ENCODE peak calls at places on chromosomes 1 and 21, in ten cellular contexts. N is suprapubic skin, I is upper lobe of left lung, G is GM12891, M is sigmoid colon, X is stomach, A is HCT116, O is H1, Y is transverse colon, T is GM23338. J is an unnamed sample.

GRCh38 chr1:156704166-156704711 is 1.1 kb downstream of the CRABP2 start:
- DNase-seq in A (no peak), N (no peak), G (no peak), X (no peak), Y (no peak), M (no peak), O (no peak), T (no peak), I (no peak), J (no peak)

GRCh38 chr1:33070628-33071027 is 10.3 kb upstream of the AZIN2 start:
- DNase-seq in A (no peak), X (no peak), Y (no peak), I (no peak), N (no peak), T (no peak), O (no peak), G (no peak), M (no peak), J (no peak)

GRCh38 chr1:116571215-116571919 is 541 bp upstream of the CD58 start:
- DNase-seq in Y (no peak), N (no peak), M (no peak), O (no peak), T (peak; percentile 39), I (no peak), A (no peak), G (no peak), X (no peak), J (peak; percentile 74)

GRCh38 chr1:201999625-202000238 is 10.7 kb upstream of the ELF3 start:
- DNase-seq in X (peak; percentile 55), T (peak; percentile 90), N (no peak), A (no peak), M (no peak), I (no peak), O (no peak), G (peak; percentile 52), Y (peak; percentile 49), J (no peak)

GRCh38 chr1:202143768-202144509 is 598 bp downstream of the ARL8A start:
- DNase-seq in T (peak; percentile 73), M (peak; percentile 76), G (no peak), Y (peak; percentile 36), N (no peak), A (no peak), O (no peak), I (peak; percentile 91), X (no peak), J (no peak)

GRCh38 chr1:43221256-43221778 is 48.5 kb upstream of the TMEM125 start:
- DNase-seq in G (no peak), X (no peak), O (no peak), A (no peak), T (no peak), I (no peak), M (no peak), Y (no peak), N (no peak), J (no peak)

GRCh38 chr1:15702722-15703550 is 18.8 kb downstream of the PLEKHM2 start:
- DNase-seq in X (peak; percentile 59), T (peak; percentile 58), Y (peak; percentile 41), O (no peak), G (no peak), M (no peak), N (no peak), A (no peak), I (peak; percentile 73), J (no peak)

GRCh38 chr1:59409525-59409924 is 112.6 kb downstream of the FGGY start:
- DNase-seq in T (no peak), Y (no peak), M (no peak), A (no peak), N (no peak), G (no peak), X (no peak), I (no peak), O (no peak), J (no peak)

GRCh38 chr1:109926662-109927300 is 16.1 kb downstream of the CSF1 start:
- DNase-seq in Y (no peak), T (no peak), X (peak; percentile 25), O (no peak), G (no peak), A (no peak), M (no peak), N (no peak), I (no peak), J (no peak)

GRCh38 chr21:39670741-39671140 is 58.0 kb downstream of the B3GALT5 start:
- DNase-seq in X (no peak), I (no peak), T (no peak), Y (no peak), G (no peak), M (no peak), N (no peak), O (no peak), A (no peak), J (no peak)

GRCh38 chr1:200673952-200674823 is 4.5 kb upstream of the DDX59 start:
- DNase-seq in A (no peak), N (no peak), T (no peak), O (no peak), G (no peak), I (no peak), X (no peak), M (no peak), Y (no peak), J (no peak)

GRCh38 chr21:25127811-25128210 is 479.5 kb downstream of the MRPL39 start:
- DNase-seq in O (no peak), N (no peak), M (no peak), I (no peak), Y (no peak), T (no peak), X (no peak), G (no peak), A (no peak), J (no peak)
- TF ChIP-seq POLR2AphosphoS5 in O (no peak), N (no peak), M (no peak), I (no peak), Y (no peak), T (no peak), X (no peak), G (no peak), A (no peak), J (no peak)

GRCh38 chr1:99385852-99386251 is 121.6 kb downstream of the PLPPR4 start:
- DNase-seq in N (no peak), T (no peak), M (no peak), I (no peak), X (no peak), Y (no peak), A (no peak), G (no peak), O (no peak), J (no peak)
- TF ChIP-seq POLR2AphosphoS5 in N (no peak), T (no peak), M (no peak), I (no peak), X (no peak), Y (no peak), A (no peak), G (no peak), O (no peak), J (no peak)

GRCh38 chr1:20348326-20348910 is 57.7 kb downstream of the VWA5B1 start:
- DNase-seq in G (no peak), A (no peak), M (no peak), O (no peak), X (no peak), I (no peak), Y (no peak), N (no peak), T (no peak), J (no peak)

GRCh38 chr1:20349971-20350370 is 59.3 kb downstream of the VWA5B1 start:
- DNase-seq in G (no peak), O (no peak), M (no peak), X (no peak), A (no peak), N (no peak), T (no peak), I (no peak), Y (no peak), J (no peak)

GRCh38 chr1:20346433-20346832 is 55.8 kb downstream of the VWA5B1 start:
- DNase-seq in I (no peak), M (no peak), G (no peak), X (no peak), T (no peak), N (no peak), Y (no peak), O (no peak), A (no peak), J (no peak)

GRCh38 chr1:20349561-20349960 is 58.9 kb downstream of the VWA5B1 start:
- DNase-seq in G (no peak), N (no peak), A (no peak), Y (no peak), O (no peak), T (no peak), X (no peak), I (no peak), M (no peak), J (no peak)

DNA sequence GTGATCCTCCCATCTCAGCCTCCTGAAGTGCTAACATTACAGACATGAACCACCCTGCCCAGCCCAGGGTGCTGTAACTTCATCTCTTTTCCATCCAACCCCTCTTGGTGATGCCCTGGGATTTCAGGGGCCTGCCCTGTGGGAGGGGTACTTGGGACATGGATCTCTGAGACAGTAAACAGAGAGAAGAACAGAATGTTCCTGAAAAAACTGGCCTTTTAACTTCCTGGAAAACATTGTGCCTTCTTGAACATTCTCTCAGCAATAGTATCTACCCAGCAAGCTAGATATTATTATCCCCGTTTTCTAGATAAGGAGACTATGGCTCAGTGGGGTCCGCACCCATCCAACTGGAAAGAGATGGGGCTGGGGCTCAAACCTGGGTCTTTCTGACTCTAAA is 57.0 kb downstream of the VWA5B1 start:
- DNase-seq in G (no peak), Y (no peak), N (no peak), I (no peak), M (no peak), A (no peak), X (no peak), T (no peak), O (no peak), J (no peak)
- TF ChIP-seq POLR2AphosphoS5 in G (no peak), Y (no peak), N (no peak), I (no peak), M (no peak), A (no peak), X (no peak), T (no peak), O (no peak), J (no peak)

GRCh38 chr1:3352952-3353331 is 101.5 kb upstream of the ARHGEF16 start:
- DNase-seq in O (no peak), M (peak; percentile 85), X (no peak), G (no peak), Y (peak; percentile 64), A (no peak), T (no peak), N (no peak), I (peak; percentile 66), J (peak; percentile 93)

GRCh38 chr1:3352084-3352951 is 102.1 kb upstream of the ARHGEF16 start:
- DNase-seq in X (no peak), Y (peak; percentile 39), A (no peak), M (peak; percentile 92), I (peak; percentile 57), O (no peak), T (peak; percentile 78), G (no peak), N (no peak), J (peak; percentile 95)

GRCh38 chr1:3350441-3351261 is 103.8 kb upstream of the ARHGEF16 start:
- DNase-seq in G (no peak), X (peak; percentile 78), N (no peak), O (no peak), T (no peak), I (peak; percentile 78), A (no peak), Y (no peak), M (peak; percentile 81), J (no peak)

GRCh38 chr1:3349968-3350299 is 104.5 kb upstream of the ARHGEF16 start:
- DNase-seq in A (no peak), M (no peak), Y (no peak), X (no peak), N (no peak), G (no peak), I (no peak), T (no peak), O (no peak), J (no peak)

GRCh38 chr1:3351300-3352083 is 103.0 kb upstream of the ARHGEF16 start:
- DNase-seq in X (no peak), A (no peak), Y (no peak), M (no peak), N (no peak), G (no peak), T (no peak), O (no peak), I (no peak), J (no peak)
- TF ChIP-seq POLR2AphosphoS5 in X (no peak), A (no peak), Y (no peak), M (no peak), N (no peak), G (no peak), T (no peak), O (no peak), I (no peak), J (no peak)

J was measured in esophagus muscularis mucosa.